ENCODE peak calls at places on chromosomes 1 and 21, in eight cellular contexts. M is stimulated activated CD8-positive, alpha-beta memory T cell treated with anti-CD3 and anti-CD28 coated beads, Interleukin-2, amount 100 ng/mL, for 48 hours; P is type B pancreatic cell; V is GM18507; Z is cardiac muscle cell; T is endothelial cell; A is Caki2; Y is erythroblast. H is an unnamed sample.

GRCh38 chr1:50666849-50667248 is 243.6 kb upstream of the DMRTA2 start:
- DNase-seq in Z (no peak), M (no peak), A (peak; percentile 12), Y (no peak), T (no peak), V (no peak), P (no peak), H (no peak)

GRCh38 chr21:26142363-26142762 is 28.2 kb downstream of the APP start:
- DNase-seq in A (no peak), Z (no peak), V (no peak), M (no peak), Y (no peak), P (no peak), T (no peak), H (no peak)

GRCh38 chr1:40981702-40982448 is 2.4 kb downstream of the CTPS1 start:
- DNase-seq in A (no peak), P (no peak), T (no peak), V (no peak), M (no peak), Z (peak; percentile 54), Y (peak; percentile 31), H (no peak)

GRCh38 chr1:185567006-185567405 is 167.2 kb upstream of the HMCN1 start:
- DNase-seq in Y (peak; percentile 14), P (no peak), A (peak; percentile 71), M (no peak), T (no peak), V (peak; percentile 11), Z (peak; percentile 79), H (peak; percentile 18)

GRCh38 chr1:233897325-233898162 is 6.9 kb upstream of the SLC35F3 start:
- DNase-seq in Y (no peak), Z (no peak), V (peak; percentile 25), A (no peak), P (no peak), M (no peak), T (no peak), H (no peak)

GRCh38 chr1:1432951-1433803 is 2.3 kb upstream of the VWA1 start:
- DNase-seq in M (no peak), P (peak; percentile 77), Z (peak; percentile 32), Y (no peak), T (peak; percentile 54), V (no peak), A (no peak), H (no peak)

GRCh38 chr1:24364605-24364974 is 45.4 kb downstream of the GRHL3 start:
- DNase-seq in P (no peak), V (no peak), M (no peak), Y (no peak), Z (no peak), A (peak; percentile 33), T (no peak), H (no peak)

GRCh38 chr1:13667696-13668095 is 32.3 kb upstream of the PRDM2 start:
- DNase-seq in Y (no peak), M (no peak), T (no peak), Z (no peak), A (peak; percentile 1), P (no peak), V (no peak), H (no peak)

GRCh38 chr1:117710710-117711109 is 104.9 kb downstream of the TENT5C start:
- DNase-seq in P (no peak), M (no peak), Y (peak; percentile 26), T (no peak), A (no peak), V (no peak), Z (no peak), H (no peak)

GRCh38 chr1:9164537-9164910 is 35.6 kb upstream of the GPR157 start:
- DNase-seq in Y (no peak), P (no peak), T (no peak), M (no peak), Z (no peak), A (peak; percentile 15), V (no peak), H (no peak)

GRCh38 chr1:44970317-44970716 is 16.1 kb downstream of the EIF2B3 start:
- DNase-seq in A (no peak), Y (no peak), P (no peak), V (no peak), Z (peak; percentile 70), M (no peak), T (no peak), H (no peak)

GRCh38 chr1:235632538-235633219 is 16.9 kb downstream of the GNG4 start:
- DNase-seq in A (peak; percentile 51), V (no peak), T (no peak), Z (peak; percentile 71), M (no peak), P (no peak), Y (no peak), H (peak; percentile 48)

GRCh38 chr1:171127481-171127880 is 36.8 kb downstream of the FMO3 start:
- DNase-seq in Z (peak; percentile 94), P (no peak), T (no peak), V (no peak), Y (no peak), M (no peak), A (no peak), H (no peak)

GRCh38 chr1:53521900-53522552 is 62.8 kb downstream of the DMRTB1 start:
- DNase-seq in Y (no peak), P (no peak), T (no peak), A (no peak), V (no peak), Z (peak; percentile 40), M (no peak), H (no peak)

GRCh38 chr1:172724746-172725613 is 66.1 kb downstream of the FASLG start:
- DNase-seq in M (no peak), A (no peak), Y (no peak), V (no peak), P (no peak), Z (no peak), T (no peak), H (no peak)